ENCODE peak calls at places on chromosome 3, in ten cellular contexts. O, U, V, N, K, T, L, F, B and I are unnamed samples.

GRCh38 chr3:24508423-24508839 is 13.8 kb upstream of the THRB start:
- DNase-seq in O (no peak), U (no peak), V (peak), N (no peak), K (peak), T (no peak), L (no peak), F (peak), B (no peak), I (no peak)

GRCh38 chr3:101950510-101950909 is 101.2 kb downstream of the NFKBIZ start:
- DNase-seq in O (no peak), U (no peak), V (peak), N (no peak), K (no peak), T (no peak), L (peak), F (no peak), B (no peak), I (no peak)

GRCh38 chr3:196712514-196713413 is 587 bp downstream of the PIGX start:
- DNase-seq in O (peak), U (peak), V (peak), N (no peak), K (no peak), T (peak), L (peak), F (no peak), B (no peak), I (no peak)

GRCh38 chr3:79983063-79983561 is 215.3 kb upstream of the ROBO1 start:
- DNase-seq in O (no peak), U (no peak), V (peak), N (no peak), K (no peak), T (no peak), L (no peak), F (no peak), B (no peak), I (no peak)

GRCh38 chr3:101816215-101817149 is 32.8 kb upstream of the NFKBIZ start:
- DNase-seq in O (no peak), U (no peak), V (no peak), N (no peak), K (no peak), T (no peak), L (no peak), F (no peak), B (no peak), I (no peak)

GRCh38 chr3:1752205-1752604 is 346.5 kb upstream of the CNTN4 start:
- DNase-seq in O (no peak), U (no peak), V (no peak), N (no peak), K (no peak), T (no peak), L (no peak), F (no peak), B (no peak), I (no peak)

GRCh38 chr3:100048248-100048647 is 66.1 kb downstream of the FILIP1L start:
- DNase-seq in O (no peak), U (no peak), V (no peak), N (no peak), K (no peak), T (no peak), L (no peak), F (no peak), B (no peak), I (no peak)

GRCh38 chr3:124558898-124559649 is 171.2 kb upstream of the UMPS start:
- DNase-seq in O (peak), U (peak), V (peak), N (peak), K (peak), T (peak), L (peak), F (peak), B (no peak), I (peak)

GRCh38 chr3:129927072-129927471 is 33.6 kb upstream of the TMCC1 start:
- DNase-seq in O (no peak), U (no peak), V (peak), N (no peak), K (no peak), T (no peak), L (no peak), F (no peak), B (no peak), I (no peak)

GRCh38 chr3:142251951-142252350 is 26.6 kb upstream of the GK5 start:
- DNase-seq in O (no peak), U (no peak), V (no peak), N (no peak), K (no peak), T (no peak), L (no peak), F (no peak), B (no peak), I (no peak)